ENCODE peak calls at places on chromosomes 2 and 18, in six cellular contexts. M is fibroblast of pulmonary artery, Z is K562, R is fibroblast of mammary gland, F is AG04449, L is PC-3. J is an unnamed sample.

GRCh38 chr2:29726976-29727375 is 194.4 kb downstream of the ALK start:
- DNase-seq in M (no peak), Z (no peak), R (no peak), F (no peak), L (no peak), J (no peak)

GRCh38 chr2:179936654-179937053 is 70.4 kb downstream of the CWC22 start:
- DNase-seq in M (peak; percentile 18), Z (peak; percentile 58), R (peak; percentile 37), F (no peak), L (peak; percentile 67), J (no peak)

GRCh38 chr2:23944527-23944926 is 4.3 kb downstream of the UBXN2A start:
- DNase-seq in M (no peak), Z (no peak), R (no peak), F (no peak), L (no peak), J (no peak)

GRCh38 chr18:35861367-35862114 is 110.9 kb upstream of the RMP24 start:
- DNase-seq in M (no peak), Z (no peak), R (no peak), F (no peak), L (no peak), J (peak; percentile 9)

GRCh38 chr2:187774551-187775071 is 220.4 kb upstream of the TFPI start:
- DNase-seq in M (peak; percentile 36), Z (no peak), R (peak; percentile 63), F (peak; percentile 16), L (peak; percentile 57), J (peak; percentile 41)

GRCh38 chr2:28810384-28811285 is at the start of gene SPDYA:
- DNase-seq in M (peak; percentile 69), Z (no peak), R (peak; percentile 59), F (no peak), L (peak; percentile 49), J (peak; percentile 47)

GRCh38 chr2:191831410-191831994 is 15.4 kb downstream of the CAVIN2 start:
- DNase-seq in M (no peak), Z (no peak), R (no peak), F (no peak), L (no peak), J (no peak)

GRCh38 chr2:221571108-221571390 is 1.1 kb downstream of the EPHA4 start:
- DNase-seq in M (peak; percentile 11), Z (no peak), R (peak; percentile 25), F (no peak), L (no peak), J (peak; percentile 20)

GRCh38 chr18:48031011-48031480 is 100.6 kb upstream of the SMAD2 start:
- DNase-seq in M (peak; percentile 73), Z (peak; percentile 40), R (peak; percentile 60), F (no peak), L (peak; percentile 59), J (peak; percentile 67)

GRCh38 chr2:112004246-112004645 is 50.8 kb upstream of the TMEM87B start:
- DNase-seq in M (peak; percentile 40), Z (no peak), R (no peak), F (no peak), L (no peak), J (peak; percentile 21)

GRCh38 chr18:9792565-9793226 is 84.6 kb downstream of the RAB31 start:
- DNase-seq in M (no peak), Z (peak; percentile 79), R (no peak), F (no peak), L (peak; percentile 33), J (no peak)

GRCh38 chr2:129400825-129401224 is 578.6 kb upstream of the RAB6C start:
- DNase-seq in M (no peak), Z (no peak), R (no peak), F (no peak), L (no peak), J (no peak)

GRCh38 chr2:177900091-177900490 is 172.5 kb downstream of the PDE11A start:
- DNase-seq in M (no peak), Z (no peak), R (no peak), F (no peak), L (peak; percentile 5), J (no peak)

DNA sequence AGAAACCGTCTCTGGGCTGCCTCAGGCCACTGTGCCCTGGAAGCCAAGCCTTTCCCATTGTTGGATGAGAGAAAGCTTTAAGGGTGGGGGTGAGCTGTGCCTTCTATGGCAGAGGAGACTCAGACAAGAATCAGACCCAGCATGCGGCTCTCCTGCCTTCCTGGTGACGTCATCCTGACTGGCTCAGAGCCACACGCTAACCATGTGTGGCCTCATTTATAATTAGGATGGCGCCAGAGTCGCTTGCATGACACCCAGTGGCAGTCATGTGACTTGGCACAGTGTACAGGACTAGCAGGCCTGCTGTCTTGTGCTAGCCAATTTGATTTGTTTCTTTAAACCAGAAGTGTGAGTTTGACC is 99.2 kb downstream of the SH3BP4 start:
- DNase-seq in M (peak; percentile 92), Z (peak; percentile 21), R (peak; percentile 89), F (peak; percentile 66), L (peak; percentile 80), J (peak; percentile 93)
- TF ChIP-seq CTCF in M (no peak), Z (no peak), R (no peak), F (peak; percentile 2), L (peak; percentile 36), J (no peak)

GRCh38 chr2:134912406-134912805 is 6.2 kb upstream of the CCNT2 start:
- DNase-seq in M (peak; percentile 45), Z (no peak), R (peak; percentile 85), F (no peak), L (peak; percentile 86), J (peak; percentile 20)
- H3K4me3 ChIP-seq in M (no peak overlapping the region), Z (no peak overlapping the region), R (no peak overlapping the region), F (no peak overlapping the region), L (no peak overlapping the region), J (no peak overlapping the region)

DNA sequence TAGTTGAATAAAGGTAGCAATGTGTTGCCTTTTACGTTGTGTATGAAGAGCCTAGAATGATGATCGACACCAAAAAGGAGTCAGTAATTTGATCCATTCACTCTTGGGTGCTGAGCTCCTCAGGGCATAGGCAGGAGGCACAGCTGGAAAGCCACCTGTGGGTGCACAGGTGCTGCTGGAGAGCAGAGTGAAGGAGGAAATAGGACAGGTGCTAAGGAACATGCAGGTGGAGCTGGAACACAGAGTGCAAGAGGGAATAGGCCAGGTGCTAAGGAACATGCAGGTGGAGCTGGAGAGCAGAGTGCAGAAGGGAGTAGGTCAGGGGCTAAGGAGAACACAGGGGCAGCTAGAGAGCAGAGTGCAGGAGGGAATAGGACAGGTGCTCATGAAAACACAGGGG is 86.1 kb downstream of the SH3YL1 start:
- DNase-seq in M (no peak), Z (no peak), R (no peak), F (no peak), L (no peak), J (no peak)
- TF ChIP-seq CTCF in M (no peak), Z (no peak), R (no peak), F (no peak), L (no peak), J (no peak)

GRCh38 chr2:16635796-16636699 is 29.6 kb downstream of the CYRIA start:
- DNase-seq in M (peak; percentile 53), Z (peak; percentile 56), R (peak; percentile 82), F (no peak), L (no peak), J (no peak)
- H3K4me3 ChIP-seq in M (no peak overlapping the region), Z (peak overlapping the region; percentile 8), R (no peak overlapping the region), F (no peak overlapping the region), L (no peak overlapping the region), J (no peak overlapping the region)

GRCh38 chr2:134243244-134243643 is 10.6 kb upstream of the MGAT5 start:
- DNase-seq in M (no peak), Z (no peak), R (no peak), F (no peak), L (no peak), J (no peak)

GRCh38 chr2:134245340-134245984 is 8.4 kb upstream of the MGAT5 start:
- DNase-seq in M (peak; percentile 78), Z (peak; percentile 37), R (peak; percentile 76), F (no peak), L (peak; percentile 84), J (peak; percentile 84)

GRCh38 chr2:134244091-134244490 is 9.8 kb upstream of the MGAT5 start:
- DNase-seq in M (no peak), Z (no peak), R (peak; percentile 59), F (no peak), L (no peak), J (peak; percentile 48)

GRCh38 chr2:134246154-134246874 is 7.6 kb upstream of the MGAT5 start:
- DNase-seq in M (no peak), Z (no peak), R (no peak), F (no peak), L (no peak), J (no peak)

DNA sequence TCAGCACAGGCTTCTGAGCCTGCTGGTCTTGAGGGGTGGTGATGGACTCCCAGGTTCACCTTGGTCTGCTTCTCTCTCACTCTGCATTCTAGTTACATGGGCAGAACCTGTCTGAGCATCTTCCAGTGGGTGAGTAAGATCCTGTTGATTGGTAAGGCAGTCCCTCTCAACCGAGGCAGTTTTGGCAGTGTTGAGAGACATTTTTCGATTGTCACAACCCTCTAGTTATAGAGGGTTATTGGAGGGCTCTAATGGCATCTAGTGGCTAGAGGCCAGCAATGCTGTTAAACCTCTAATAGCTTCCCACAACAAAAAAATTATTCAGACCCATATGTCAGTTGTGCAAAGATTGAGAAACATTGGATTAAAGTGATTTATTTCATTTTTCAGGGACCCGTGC is 9.3 kb upstream of the MGAT5 start:
- DNase-seq in M (no peak), Z (no peak), R (no peak), F (no peak), L (no peak), J (no peak)
- TF ChIP-seq CTCF in M (no peak), Z (no peak), R (no peak), F (no peak), L (no peak), J (no peak)